ENCODE peak calls at places on chromosomes 16 and 17, in six cellular contexts. N is GM23248; M is substantia nigra; S is stimulated activated CD4-positive, alpha-beta T cell treated with anti-CD3 and anti-CD28 coated beads, Interleukin-4, amount 100 ng/mL, for 4 hours; F is AG08395; L is B cell. G is an unnamed sample.
A peak's percentile ranks its signal among the peaks of the same experiment; 100 is the strongest.

GRCh38 chr17:28711723-28712036 is at the start of gene PROCA1:
- DNase-seq in N (no peak), M (no peak), S (peak; percentile 23), F (no peak), L (no peak), G (no peak)

GRCh38 chr16:69930117-69930776 is 20.9 kb upstream of the CLEC18A start:
- DNase-seq in N (peak; percentile 82), M (peak; percentile 65), S (peak; percentile 13), F (peak; percentile 85), L (peak; percentile 65), G (peak; percentile 87)

GRCh38 chr17:76506408-76507328 is 5.4 kb upstream of the RHBDF2 start:
- DNase-seq in N (peak; percentile 78), M (peak; percentile 83), S (peak; percentile 84), F (peak; percentile 87), L (peak; percentile 87), G (peak; percentile 84)

GRCh38 chr16:81770008-81770407 is 9.1 kb upstream of the PLCG2 start:
- DNase-seq in N (no peak), M (no peak), S (no peak), F (no peak), L (no peak), G (no peak)

GRCh38 chr17:55577011-55577586 is 65.8 kb upstream of the SMIM36 start:
- DNase-seq in N (peak; percentile 92), M (peak; percentile 5), S (peak; percentile 19), F (peak; percentile 55), L (peak; percentile 63), G (peak; percentile 87)

GRCh38 chr16:64846966-64847365 is 274.9 kb downstream of the CDH11 start:
- DNase-seq in N (no peak), M (no peak), S (no peak), F (no peak), L (no peak), G (no peak)

GRCh38 chr16:57187508-57187854 is 1.4 kb downstream of the RSPRY1 start:
- DNase-seq in N (no peak), M (no peak), S (no peak), F (no peak), L (no peak), G (no peak)

GRCh38 chr16:59635674-59636073 is 901.6 kb upstream of the GOT2 start:
- DNase-seq in N (peak; percentile 21), M (no peak), S (no peak), F (peak; percentile 9), L (no peak), G (peak; percentile 48)

GRCh38 chr17:11922634-11923033 is 74.6 kb downstream of the ZNF18 start:
- DNase-seq in N (no peak), M (no peak), S (no peak), F (no peak), L (no peak), G (no peak)

GRCh38 chr17:17237026-17237799 is at the start of gene FLCN:
- DNase-seq in N (peak; percentile 95), M (peak; percentile 89), S (peak; percentile 91), F (peak; percentile 91), L (peak; percentile 92), G (peak; percentile 97)

GRCh38 chr17:11935734-11936406 is 61.4 kb downstream of the ZNF18 start:
- DNase-seq in N (peak; percentile 40), M (peak; percentile 18), S (no peak), F (peak; percentile 21), L (no peak), G (peak; percentile 63)

GRCh38 chr16:83212301-83212841 is 585.6 kb downstream of the CDH13 start:
- DNase-seq in N (no peak), M (no peak), S (no peak), F (no peak), L (no peak), G (no peak)

GRCh38 chr17:28745052-28745776 is 1.4 kb downstream of the TRAF4 start:
- DNase-seq in N (peak; percentile 80), M (peak; percentile 98), S (peak; percentile 27), F (peak; percentile 17), L (no peak), G (peak; percentile 74)

GRCh38 chr17:64240741-64241347 is 22.2 kb downstream of the TEX2 start:
- DNase-seq in N (peak; percentile 93), M (peak; percentile 37), S (no peak), F (peak; percentile 84), L (no peak), G (peak; percentile 93)

GRCh38 chr16:28291651-28292626 is at the start of gene SBK1:
- DNase-seq in N (peak; percentile 67), M (peak; percentile 74), S (peak; percentile 80), F (peak; percentile 67), L (peak; percentile 72), G (peak; percentile 83)

GRCh38 chr17:7893226-7893880 is 4.8 kb downstream of the CHD3 start:
- DNase-seq in N (no peak), M (no peak), S (no peak), F (no peak), L (no peak), G (no peak)

GRCh38 chr17:45990836-45991235 is 8.2 kb upstream of the STH start:
- DNase-seq in N (no peak), M (no peak), S (no peak), F (no peak), L (no peak), G (no peak)

GRCh38 chr16:30838876-30839471 is 52.0 kb upstream of the ZNF629 start:
- DNase-seq in N (no peak), M (no peak), S (no peak), F (no peak), L (no peak), G (no peak)

GRCh38 chr16:88548131-88548874 is 21.9 kb upstream of the ZC3H18 start:
- DNase-seq in N (no peak), M (no peak), S (no peak), F (no peak), L (no peak), G (no peak)

GRCh38 chr16:65012357-65012756 is 109.5 kb downstream of the CDH11 start:
- DNase-seq in N (peak; percentile 79), M (no peak), S (no peak), F (peak; percentile 50), L (no peak), G (peak; percentile 54)

GRCh38 chr17:39754958-39755549 is 17.3 kb downstream of the GRB7 start:
- DNase-seq in N (peak; percentile 33), M (no peak), S (no peak), F (peak; percentile 22), L (no peak), G (peak; percentile 15)

GRCh38 chr17:59223813-59224212 is 3.5 kb downstream of the GDPD1 start:
- DNase-seq in N (no peak), M (no peak), S (no peak), F (no peak), L (no peak), G (no peak)

GRCh38 chr16:35414139-35414538 is 1954.7 kb downstream of the TP53TG3F start:
- DNase-seq in N (no peak), M (no peak), S (no peak), F (no peak), L (no peak), G (no peak)

GRCh38 chr17:19270951-19271611 is 33.9 kb downstream of the EPN2 start:
- DNase-seq in N (no peak), M (no peak), S (no peak), F (no peak), L (peak; percentile 73), G (no peak)

GRCh38 chr16:2246301-2246885 is 5.0 kb downstream of the ECI1 start:
- DNase-seq in N (no peak), M (no peak), S (no peak), F (no peak), L (no peak), G (no peak)

GRCh38 chr17:28545787-28546415 is 6.5 kb downstream of the UNC119 start:
- DNase-seq in N (no peak), M (no peak), S (no peak), F (peak; percentile 29), L (no peak), G (no peak)

GRCh38 chr17:17947966-17948365 is 24.2 kb downstream of the TOM1L2 start:
- DNase-seq in N (peak; percentile 57), M (no peak), S (no peak), F (no peak), L (no peak), G (peak; percentile 52)

GRCh38 chr17:28519236-28519635 is 13.1 kb downstream of the FOXN1 start:
- DNase-seq in N (no peak), M (no peak), S (no peak), F (no peak), L (no peak), G (no peak)

GRCh38 chr17:46121841-46122485 is 71.3 kb downstream of the KANSL1 start:
- DNase-seq in N (no peak), M (no peak), S (no peak), F (no peak), L (no peak), G (no peak)

GRCh38 chr17:82213251-82214011 is 789 bp upstream of the CCDC57 start:
- DNase-seq in N (peak; percentile 93), M (peak; percentile 38), S (peak; percentile 88), F (peak; percentile 87), L (no peak), G (peak; percentile 88)

GRCh38 chr17:6420173-6420641 is 14.7 kb downstream of the AIPL1 start:
- DNase-seq in N (peak; percentile 46), M (no peak), S (no peak), F (peak; percentile 11), L (no peak), G (peak; percentile 39)

GRCh38 chr17:31754239-31754945 is 104.7 kb downstream of the COPRS start:
- DNase-seq in N (peak; percentile 79), M (no peak), S (no peak), F (peak; percentile 72), L (no peak), G (peak; percentile 25)

GRCh38 chr17:65231662-65232335 is 94.6 kb downstream of the RGS9 start:
- DNase-seq in N (peak; percentile 95), M (peak; percentile 36), S (peak; percentile 37), F (peak; percentile 95), L (peak; percentile 23), G (peak; percentile 89)

GRCh38 chr16:84303023-84303422 is 8.3 kb downstream of the WFDC1 start:
- DNase-seq in N (no peak), M (peak; percentile 39), S (no peak), F (peak; percentile 60), L (no peak), G (peak; percentile 49)

GRCh38 chr16:929674-930073 is 41.1 kb downstream of the LMF1 start:
- DNase-seq in N (no peak), M (no peak), S (no peak), F (no peak), L (no peak), G (no peak)

GRCh38 chr17:37825851-37826250 is 81.0 kb upstream of the HNF1B start:
- DNase-seq in N (no peak), M (no peak), S (no peak), F (no peak), L (no peak), G (no peak)

GRCh38 chr17:75622771-75623273 is 10.4 kb upstream of the SMIM5 start:
- DNase-seq in N (no peak), M (no peak), S (no peak), F (no peak), L (no peak), G (no peak)